ENCODE peak calls at places on chromosomes 13 and 19, in nine cellular contexts. H is NCI-H510A treated with DMSO at 0.1 percent for 48 hours, I is HTR-8/SVneo, C is fibroblast of lung, P is T-helper 17 cell, G is hepatic stellate cell, U is heart right ventricle, W is NCI-H1092 treated with DMSO at 0.1 percent for 48 hours, R is astrocyte of the spinal cord. X is an unnamed sample.

GRCh38 chr19:48239582-48240141 is 16.1 kb downstream of the CARD8 start:
- DNase-seq in H (no peak), P (no peak), U (no peak), R (peak; percentile 23), G (no peak), I (no peak), W (no peak), C (peak; percentile 42), X (peak; percentile 17)

GRCh38 chr13:73677041-73677589 is 457.1 kb downstream of the KLF12 start:
- DNase-seq in U (no peak), I (peak; percentile 3), R (peak; percentile 60), W (no peak), C (peak; percentile 78), P (no peak), H (peak; percentile 20), G (no peak), X (peak; percentile 7)

GRCh38 chr13:81760316-81760715 is 1419.4 kb upstream of the SPRY2 start:
- DNase-seq in H (no peak), R (no peak), I (no peak), G (no peak), W (no peak), U (no peak), C (no peak), P (no peak), X (no peak)

GRCh38 chr13:29883941-29884518 is 33.6 kb upstream of the UBL3 start:
- DNase-seq in G (no peak), H (no peak), I (no peak), W (no peak), U (no peak), P (no peak), C (peak; percentile 52), R (no peak), X (no peak)

GRCh38 chr13:33322474-33322827 is 36.9 kb upstream of the STARD13 start:
- DNase-seq in P (no peak), C (peak; percentile 8), R (peak; percentile 24), W (no peak), I (no peak), G (peak; percentile 51), H (no peak), U (peak; percentile 48), X (peak; percentile 71)

GRCh38 chr19:3459322-3459881 is 20.9 kb downstream of the SMIM24 start:
- DNase-seq in R (peak; percentile 97), W (no peak), U (peak; percentile 94), C (peak; percentile 97), P (no peak), G (peak; percentile 96), H (no peak), I (no peak), X (peak; percentile 65)

GRCh38 chr13:110501188-110501587 is 60.3 kb downstream of the RAB20 start:
- DNase-seq in C (no peak), R (no peak), I (no peak), H (no peak), U (no peak), W (no peak), G (no peak), P (no peak), X (no peak)

GRCh38 chr13:25037057-25037813 is 58.7 kb upstream of the PABPC3 start:
- DNase-seq in H (peak; percentile 66), U (peak; percentile 50), G (peak; percentile 38), P (no peak), C (peak; percentile 49), W (peak; percentile 63), I (peak; percentile 26), R (peak; percentile 59), X (peak; percentile 64)

GRCh38 chr19:21568816-21569496 is 63.6 kb downstream of the ZNF429 start:
- DNase-seq in W (peak; percentile 83), H (peak; percentile 93), I (no peak), R (peak; percentile 57), C (peak; percentile 92), U (peak; percentile 94), P (peak; percentile 69), G (no peak), X (peak; percentile 41)

GRCh38 chr13:110183925-110184324 is 123.0 kb downstream of the COL4A1 start:
- DNase-seq in C (peak; percentile 11), H (no peak), R (no peak), P (no peak), I (no peak), W (no peak), G (no peak), U (no peak), X (peak; percentile 1)

GRCh38 chr19:38385804-38386257 is 2.0 kb downstream of the GGN start:
- DNase-seq in G (no peak), P (no peak), H (no peak), C (no peak), I (no peak), R (no peak), U (no peak), W (no peak), X (no peak)

GRCh38 chr19:7979011-7979410 is 26.4 kb downstream of the ELAVL1 start:
- DNase-seq in H (no peak), P (no peak), W (no peak), I (no peak), G (no peak), U (no peak), R (no peak), C (no peak), X (no peak)

GRCh38 chr19:6030214-6030507 is 52.2 kb upstream of the RANBP3 start:
- DNase-seq in C (peak; percentile 89), R (peak; percentile 35), U (no peak), I (no peak), G (peak; percentile 53), W (no peak), P (no peak), H (no peak), X (peak; percentile 66)

GRCh38 chr13:81409284-81409683 is 1068.4 kb upstream of the SPRY2 start:
- DNase-seq in W (no peak), I (no peak), C (no peak), R (no peak), G (no peak), H (no peak), U (no peak), P (no peak), X (no peak)

GRCh38 chr19:54389556-54389955 is 24.8 kb upstream of the LAIR1 start:
- DNase-seq in U (no peak), R (no peak), G (no peak), W (no peak), C (no peak), I (no peak), P (no peak), H (no peak), X (no peak)

GRCh38 chr13:71906438-71906837 is 39.4 kb upstream of the DACH1 start:
- DNase-seq in I (no peak), C (no peak), W (no peak), R (no peak), U (no peak), P (no peak), G (no peak), H (no peak), X (no peak)

GRCh38 chr13:30847697-30848307 is 58.3 kb upstream of the MEDAG start:
- DNase-seq in G (peak; percentile 93), C (peak; percentile 100), R (peak; percentile 100), U (peak; percentile 38), P (no peak), H (no peak), W (no peak), I (peak; percentile 49), X (peak; percentile 87)

GRCh38 chr19:14015454-14016035 is 9.4 kb upstream of the RFX1 start:
- DNase-seq in C (no peak), R (no peak), G (no peak), I (no peak), H (no peak), U (no peak), P (no peak), W (no peak), X (no peak)

GRCh38 chr13:109383683-109384082 is 402.7 kb downstream of the IRS2 start:
- DNase-seq in C (peak; percentile 90), W (no peak), U (no peak), G (peak; percentile 43), R (peak; percentile 87), I (peak; percentile 28), P (no peak), H (no peak), X (peak; percentile 69)

GRCh38 chr19:17522988-17523872 is 11.8 kb downstream of the PGLS start:
- DNase-seq in I (no peak), H (no peak), G (no peak), C (no peak), R (no peak), U (peak; percentile 50), P (no peak), W (no peak), X (no peak)

GRCh38 chr13:78596701-78597550 is 6.4 kb downstream of the POU4F1 start:
- DNase-seq in H (no peak), I (no peak), R (no peak), P (no peak), U (no peak), G (no peak), W (peak; percentile 66), C (no peak), X (no peak)

GRCh38 chr13:76522083-76522755 is 364.0 kb downstream of the KCTD12 start:
- DNase-seq in R (no peak), I (no peak), U (no peak), G (no peak), H (no peak), C (peak; percentile 32), P (no peak), W (no peak), X (no peak)

GRCh38 chr19:32817913-32818476 is 51.6 kb downstream of the SLC7A9 start:
- DNase-seq in W (no peak), U (no peak), H (peak; percentile 59), C (no peak), I (no peak), P (no peak), G (no peak), R (no peak), X (no peak)

GRCh38 chr19:1449467-1450442 is at the start of gene APC2:
- DNase-seq in I (no peak), U (no peak), C (no peak), P (no peak), R (peak; percentile 22), W (peak; percentile 84), H (no peak), G (peak; percentile 95), X (no peak)

GRCh38 chr19:48230555-48231129 is 25.1 kb downstream of the CARD8 start:
- DNase-seq in C (no peak), H (no peak), G (no peak), R (no peak), W (no peak), U (no peak), P (no peak), I (no peak), X (no peak)

GRCh38 chr19:47512183-47512947 is 2.5 kb downstream of the NAPA start:
- DNase-seq in G (peak; percentile 46), W (no peak), P (no peak), C (peak; percentile 5), I (no peak), R (no peak), H (no peak), U (no peak), X (peak; percentile 25)

GRCh38 chr19:56015756-56016155 is 29.2 kb downstream of the NLRP5 start:
- DNase-seq in W (no peak), R (no peak), I (no peak), H (no peak), U (no peak), P (no peak), C (no peak), G (no peak), X (no peak)

GRCh38 chr19:39052243-39052746 is 19.9 kb upstream of the FBXO27 start:
- DNase-seq in I (peak; percentile 72), P (peak; percentile 56), G (peak; percentile 35), W (no peak), H (peak; percentile 15), C (peak; percentile 49), R (peak; percentile 52), U (peak; percentile 11), X (no peak)

GRCh38 chr13:107846642-107847041 is 368.7 kb downstream of the LIG4 start:
- DNase-seq in G (no peak), U (no peak), C (no peak), I (no peak), W (no peak), R (no peak), H (no peak), P (no peak), X (no peak)

GRCh38 chr19:45115809-45116615 is 23.0 kb downstream of the PPP1R37 start:
- DNase-seq in H (peak; percentile 42), P (no peak), U (no peak), R (no peak), W (peak; percentile 27), C (no peak), G (no peak), I (no peak), X (no peak)

GRCh38 chr13:50213526-50213925 is 198.3 kb downstream of the KCNRG start:
- DNase-seq in W (no peak), P (no peak), H (no peak), I (no peak), R (no peak), C (no peak), G (no peak), U (no peak), X (no peak)

X was measured in HFFc6.